ENCODE peak calls at places on chromosomes 13 and 19, in ten cellular contexts. One of them, this sample, is unnamed.

GRCh38 chr19:1312732-1313694 is 27.3 kb downstream of the EFNA2 start:
- DNase-seq in cardiac fibroblast: peak
- DNase-seq in right atrium auricular region: no peak
- DNase-seq in A549: peak
- DNase-seq in RWPE1: peak
- DNase-seq in cardiac muscle cell: no peak
- DNase-seq in endothelial cell of umbilical vein: peak
- DNase-seq in fibroblast of pulmonary artery: peak
- DNase-seq in left ventricle myocardium inferior: no peak
- DNase-seq in foreskin fibroblast: peak
- DNase-seq in this sample: no peak

GRCh38 chr19:16419671-16420394 is 51.9 kb downstream of the EPS15L1 start:
- DNase-seq in cardiac fibroblast: no peak
- DNase-seq in right atrium auricular region: no peak
- DNase-seq in A549: no peak
- DNase-seq in RWPE1: no peak
- DNase-seq in cardiac muscle cell: peak
- DNase-seq in endothelial cell of umbilical vein: peak
- DNase-seq in fibroblast of pulmonary artery: no peak
- DNase-seq in left ventricle myocardium inferior: no peak
- DNase-seq in foreskin fibroblast: no peak
- DNase-seq in this sample: no peak

GRCh38 chr13:27621366-27622101 is at the start of gene POLR1D:
- DNase-seq in cardiac fibroblast: peak
- DNase-seq in right atrium auricular region: peak
- DNase-seq in A549: peak
- DNase-seq in RWPE1: peak
- DNase-seq in cardiac muscle cell: peak
- DNase-seq in endothelial cell of umbilical vein: peak
- DNase-seq in fibroblast of pulmonary artery: peak
- DNase-seq in left ventricle myocardium inferior: peak
- DNase-seq in foreskin fibroblast: peak
- DNase-seq in this sample: peak

GRCh38 chr13:50713849-50714248 is 129.6 kb downstream of the DLEU7 start:
- DNase-seq in cardiac fibroblast: peak
- DNase-seq in right atrium auricular region: no peak
- DNase-seq in A549: no peak
- DNase-seq in RWPE1: no peak
- DNase-seq in cardiac muscle cell: no peak
- DNase-seq in endothelial cell of umbilical vein: no peak
- DNase-seq in fibroblast of pulmonary artery: peak
- DNase-seq in left ventricle myocardium inferior: no peak
- DNase-seq in foreskin fibroblast: peak
- DNase-seq in this sample: no peak

GRCh38 chr13:46405457-46405856 is 18.4 kb upstream of the RUBCNL start:
- DNase-seq in cardiac fibroblast: no peak
- DNase-seq in right atrium auricular region: no peak
- DNase-seq in A549: no peak
- DNase-seq in RWPE1: no peak
- DNase-seq in cardiac muscle cell: no peak
- DNase-seq in endothelial cell of umbilical vein: no peak
- DNase-seq in fibroblast of pulmonary artery: no peak
- DNase-seq in left ventricle myocardium inferior: no peak
- DNase-seq in foreskin fibroblast: no peak
- DNase-seq in this sample: no peak

GRCh38 chr19:15340086-15340485 is 7.7 kb upstream of the BRD4 start:
- DNase-seq in cardiac fibroblast: no peak
- DNase-seq in right atrium auricular region: no peak
- DNase-seq in A549: no peak
- DNase-seq in RWPE1: no peak
- DNase-seq in cardiac muscle cell: no peak
- DNase-seq in endothelial cell of umbilical vein: no peak
- DNase-seq in fibroblast of pulmonary artery: no peak
- DNase-seq in left ventricle myocardium inferior: no peak
- DNase-seq in foreskin fibroblast: no peak
- DNase-seq in this sample: no peak

GRCh38 chr19:48398329-48399235 is 5.1 kb downstream of the GRIN2D start:
- DNase-seq in cardiac fibroblast: peak
- DNase-seq in right atrium auricular region: peak
- DNase-seq in A549: peak
- DNase-seq in RWPE1: peak
- DNase-seq in cardiac muscle cell: peak
- DNase-seq in endothelial cell of umbilical vein: peak
- DNase-seq in fibroblast of pulmonary artery: peak
- DNase-seq in left ventricle myocardium inferior: peak
- DNase-seq in foreskin fibroblast: peak
- DNase-seq in this sample: peak

GRCh38 chr19:49327878-49328544 is 3.0 kb upstream of the SLC6A16 start:
- DNase-seq in cardiac fibroblast: peak
- DNase-seq in right atrium auricular region: no peak
- DNase-seq in A549: peak
- DNase-seq in RWPE1: peak
- DNase-seq in cardiac muscle cell: peak
- DNase-seq in endothelial cell of umbilical vein: peak
- DNase-seq in fibroblast of pulmonary artery: peak
- DNase-seq in left ventricle myocardium inferior: no peak
- DNase-seq in foreskin fibroblast: no peak
- DNase-seq in this sample: peak

GRCh38 chr19:8423821-8424223 is 10.7 kb downstream of the MARCHF2 start:
- DNase-seq in cardiac fibroblast: peak
- DNase-seq in right atrium auricular region: peak
- DNase-seq in A549: peak
- DNase-seq in RWPE1: peak
- DNase-seq in cardiac muscle cell: no peak
- DNase-seq in endothelial cell of umbilical vein: peak
- DNase-seq in fibroblast of pulmonary artery: peak
- DNase-seq in left ventricle myocardium inferior: peak
- DNase-seq in foreskin fibroblast: peak
- DNase-seq in this sample: peak

GRCh38 chr13:92355213-92355612 is 871.4 kb upstream of the GPC6 start:
- DNase-seq in cardiac fibroblast: peak
- DNase-seq in right atrium auricular region: no peak
- DNase-seq in A549: peak
- DNase-seq in RWPE1: no peak
- DNase-seq in cardiac muscle cell: peak
- DNase-seq in endothelial cell of umbilical vein: no peak
- DNase-seq in fibroblast of pulmonary artery: peak
- DNase-seq in left ventricle myocardium inferior: no peak
- DNase-seq in foreskin fibroblast: no peak
- DNase-seq in this sample: no peak
- TF ChIP-seq CTCF in cardiac fibroblast: peak
- TF ChIP-seq CTCF in right atrium auricular region: no peak
- TF ChIP-seq CTCF in A549: no peak
- TF ChIP-seq CTCF in RWPE1: no peak
- TF ChIP-seq CTCF in cardiac muscle cell: peak
- TF ChIP-seq CTCF in endothelial cell of umbilical vein: no peak
- TF ChIP-seq CTCF in fibroblast of pulmonary artery: peak
- TF ChIP-seq CTCF in left ventricle myocardium inferior: peak
- TF ChIP-seq CTCF in foreskin fibroblast: no peak
- TF ChIP-seq CTCF in this sample: peak

GRCh38 chr13:33110386-33110712 is 94.1 kb downstream of the KL start:
- DNase-seq in cardiac fibroblast: no peak
- DNase-seq in right atrium auricular region: no peak
- DNase-seq in A549: no peak
- DNase-seq in RWPE1: no peak
- DNase-seq in cardiac muscle cell: no peak
- DNase-seq in endothelial cell of umbilical vein: no peak
- DNase-seq in fibroblast of pulmonary artery: no peak
- DNase-seq in left ventricle myocardium inferior: no peak
- DNase-seq in foreskin fibroblast: no peak
- DNase-seq in this sample: no peak

GRCh38 chr13:33110713-33111413 is 94.6 kb downstream of the KL start:
- DNase-seq in cardiac fibroblast: peak
- DNase-seq in right atrium auricular region: peak
- DNase-seq in A549: no peak
- DNase-seq in RWPE1: no peak
- DNase-seq in cardiac muscle cell: no peak
- DNase-seq in endothelial cell of umbilical vein: peak
- DNase-seq in fibroblast of pulmonary artery: no peak
- DNase-seq in left ventricle myocardium inferior: peak
- DNase-seq in foreskin fibroblast: peak
- DNase-seq in this sample: no peak

GRCh38 chr13:33108620-33109019 is 92.4 kb downstream of the KL start:
- DNase-seq in cardiac fibroblast: peak
- DNase-seq in right atrium auricular region: no peak
- DNase-seq in A549: no peak
- DNase-seq in RWPE1: no peak
- DNase-seq in cardiac muscle cell: no peak
- DNase-seq in endothelial cell of umbilical vein: no peak
- DNase-seq in fibroblast of pulmonary artery: peak
- DNase-seq in left ventricle myocardium inferior: no peak
- DNase-seq in foreskin fibroblast: peak
- DNase-seq in this sample: no peak

GRCh38 chr13:33109319-33109718 is 93.1 kb downstream of the KL start:
- DNase-seq in cardiac fibroblast: peak
- DNase-seq in right atrium auricular region: no peak
- DNase-seq in A549: no peak
- DNase-seq in RWPE1: no peak
- DNase-seq in cardiac muscle cell: no peak
- DNase-seq in endothelial cell of umbilical vein: no peak
- DNase-seq in fibroblast of pulmonary artery: no peak
- DNase-seq in left ventricle myocardium inferior: no peak
- DNase-seq in foreskin fibroblast: no peak
- DNase-seq in this sample: no peak

DNA sequence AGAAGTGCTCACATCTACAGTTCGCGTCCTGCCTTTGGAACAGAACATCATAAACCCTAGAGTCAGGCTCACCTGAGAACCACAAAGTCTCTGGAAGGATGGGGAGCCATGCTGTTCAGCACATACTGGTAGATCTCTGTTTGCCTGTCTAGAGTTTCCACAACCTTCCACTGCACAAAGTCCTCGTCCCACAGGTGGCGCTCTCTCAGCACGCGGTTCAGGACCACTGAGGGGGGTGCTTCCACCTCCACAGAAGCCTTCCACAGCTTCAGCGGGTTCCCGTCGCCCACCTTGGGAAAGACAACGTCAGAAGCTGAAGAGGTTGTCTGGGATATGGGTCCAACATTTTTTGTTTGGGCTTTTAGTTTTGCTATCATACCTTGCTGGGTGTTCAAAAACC is 93.6 kb downstream of the KL start:
- DNase-seq in cardiac fibroblast: no peak
- DNase-seq in right atrium auricular region: no peak
- DNase-seq in A549: peak
- DNase-seq in RWPE1: no peak
- DNase-seq in cardiac muscle cell: no peak
- DNase-seq in endothelial cell of umbilical vein: no peak
- DNase-seq in fibroblast of pulmonary artery: no peak
- DNase-seq in left ventricle myocardium inferior: no peak
- DNase-seq in foreskin fibroblast: no peak
- DNase-seq in this sample: no peak
- TF ChIP-seq CTCF in cardiac fibroblast: peak
- TF ChIP-seq CTCF in right atrium auricular region: no peak
- TF ChIP-seq CTCF in A549: no peak
- TF ChIP-seq CTCF in RWPE1: no peak
- TF ChIP-seq CTCF in cardiac muscle cell: peak
- TF ChIP-seq CTCF in endothelial cell of umbilical vein: peak
- TF ChIP-seq CTCF in fibroblast of pulmonary artery: peak
- TF ChIP-seq CTCF in left ventricle myocardium inferior: peak
- TF ChIP-seq CTCF in foreskin fibroblast: peak
- TF ChIP-seq CTCF in this sample: peak

GRCh38 chr13:48731957-48732569 is 78.3 kb downstream of the CYSLTR2 start:
- DNase-seq in cardiac fibroblast: no peak
- DNase-seq in right atrium auricular region: no peak
- DNase-seq in A549: peak
- DNase-seq in RWPE1: no peak
- DNase-seq in cardiac muscle cell: peak
- DNase-seq in endothelial cell of umbilical vein: peak
- DNase-seq in fibroblast of pulmonary artery: peak
- DNase-seq in left ventricle myocardium inferior: peak
- DNase-seq in foreskin fibroblast: no peak
- DNase-seq in this sample: no peak
- TF ChIP-seq CTCF in cardiac fibroblast: peak
- TF ChIP-seq CTCF in right atrium auricular region: no peak
- TF ChIP-seq CTCF in A549: peak
- TF ChIP-seq CTCF in RWPE1: no peak
- TF ChIP-seq CTCF in cardiac muscle cell: peak
- TF ChIP-seq CTCF in endothelial cell of umbilical vein: peak
- TF ChIP-seq CTCF in fibroblast of pulmonary artery: peak
- TF ChIP-seq CTCF in left ventricle myocardium inferior: peak
- TF ChIP-seq CTCF in foreskin fibroblast: peak
- TF ChIP-seq CTCF in this sample: peak

GRCh38 chr19:38543807-38544568 is 73.8 kb downstream of the MAP4K1 start:
- DNase-seq in cardiac fibroblast: peak
- DNase-seq in right atrium auricular region: peak
- DNase-seq in A549: peak
- DNase-seq in RWPE1: peak
- DNase-seq in cardiac muscle cell: peak
- DNase-seq in endothelial cell of umbilical vein: peak
- DNase-seq in fibroblast of pulmonary artery: peak
- DNase-seq in left ventricle myocardium inferior: peak
- DNase-seq in foreskin fibroblast: peak
- DNase-seq in this sample: no peak

GRCh38 chr19:38545596-38545995 is 72.2 kb downstream of the MAP4K1 start:
- DNase-seq in cardiac fibroblast: peak
- DNase-seq in right atrium auricular region: no peak
- DNase-seq in A549: no peak
- DNase-seq in RWPE1: no peak
- DNase-seq in cardiac muscle cell: no peak
- DNase-seq in endothelial cell of umbilical vein: no peak
- DNase-seq in fibroblast of pulmonary artery: peak
- DNase-seq in left ventricle myocardium inferior: no peak
- DNase-seq in foreskin fibroblast: no peak
- DNase-seq in this sample: no peak

GRCh38 chr19:38543286-38543806 is 74.4 kb downstream of the MAP4K1 start:
- DNase-seq in cardiac fibroblast: no peak
- DNase-seq in right atrium auricular region: no peak
- DNase-seq in A549: no peak
- DNase-seq in RWPE1: no peak
- DNase-seq in cardiac muscle cell: no peak
- DNase-seq in endothelial cell of umbilical vein: no peak
- DNase-seq in fibroblast of pulmonary artery: no peak
- DNase-seq in left ventricle myocardium inferior: no peak
- DNase-seq in foreskin fibroblast: no peak
- DNase-seq in this sample: no peak

GRCh38 chr19:38542040-38542439 is 75.7 kb downstream of the MAP4K1 start:
- DNase-seq in cardiac fibroblast: no peak
- DNase-seq in right atrium auricular region: no peak
- DNase-seq in A549: no peak
- DNase-seq in RWPE1: no peak
- DNase-seq in cardiac muscle cell: no peak
- DNase-seq in endothelial cell of umbilical vein: no peak
- DNase-seq in fibroblast of pulmonary artery: no peak
- DNase-seq in left ventricle myocardium inferior: no peak
- DNase-seq in foreskin fibroblast: no peak
- DNase-seq in this sample: no peak

GRCh38 chr19:38544569-38545315 is 73.0 kb downstream of the MAP4K1 start:
- DNase-seq in cardiac fibroblast: peak
- DNase-seq in right atrium auricular region: no peak
- DNase-seq in A549: no peak
- DNase-seq in RWPE1: no peak
- DNase-seq in cardiac muscle cell: no peak
- DNase-seq in endothelial cell of umbilical vein: no peak
- DNase-seq in fibroblast of pulmonary artery: peak
- DNase-seq in left ventricle myocardium inferior: no peak
- DNase-seq in foreskin fibroblast: no peak
- DNase-seq in this sample: no peak
- TF ChIP-seq CTCF in cardiac fibroblast: peak
- TF ChIP-seq CTCF in right atrium auricular region: peak
- TF ChIP-seq CTCF in A549: peak
- TF ChIP-seq CTCF in RWPE1: no peak
- TF ChIP-seq CTCF in cardiac muscle cell: peak
- TF ChIP-seq CTCF in endothelial cell of umbilical vein: peak
- TF ChIP-seq CTCF in fibroblast of pulmonary artery: no peak
- TF ChIP-seq CTCF in left ventricle myocardium inferior: no peak
- TF ChIP-seq CTCF in foreskin fibroblast: peak
- TF ChIP-seq CTCF in this sample: peak